ENCODE peak calls at places on chromosomes 16 and 17, in four cellular contexts. D, Q, I and F are unnamed samples. For H3K4me1, the result is how much of the 10 kb centered on the place peaks cover.

GRCh38 chr16:52547001-52547833 is at the start of gene TOX3:
- DNase-seq in D (no peak), Q (no peak), I (no peak), F (no peak)

GRCh38 chr16:89693289-89693731 is 6.8 kb downstream of the CDK10 start:
- DNase-seq in D (no peak), Q (no peak), I (no peak), F (no peak)

GRCh38 chr16:62363451-62363850 is 327.2 kb upstream of the CDH8 start:
- DNase-seq in D (peak), Q (no peak), I (no peak), F (no peak)

GRCh38 chr17:17739388-17740066 is 58.3 kb downstream of the RAI1 start:
- DNase-seq in D (no peak), Q (no peak), I (peak), F (no peak)

GRCh38 chr16:55765161-55765560 is 67.7 kb downstream of the CES1 start:
- DNase-seq in D (no peak), Q (no peak), I (no peak), F (no peak)

GRCh38 chr16:90019201-90019542 is at the start of gene DBNDD1:
- DNase-seq in D (no peak), Q (no peak), I (no peak), F (no peak)

GRCh38 chr16:57708168-57708567 is 13.6 kb downstream of the DRC7 start:
- DNase-seq in D (no peak), Q (no peak), I (no peak), F (no peak)

GRCh38 chr16:10866196-10866976 is 10.6 kb upstream of the CIITA start:
- DNase-seq in D (no peak), Q (no peak), I (no peak), F (no peak)

GRCh38 chr16:73510852-73511251 is 462.9 kb upstream of the ZFHX3 start:
- DNase-seq in D (no peak), Q (no peak), I (no peak), F (no peak)

GRCh38 chr17:77568540-77568939 is 390.0 kb upstream of the TNRC6C start:
- DNase-seq in D (no peak), Q (no peak), I (no peak), F (no peak)

GRCh38 chr17:47879028-47879585 is 16.9 kb upstream of the SP2 start:
- DNase-seq in D (no peak), Q (no peak), I (peak), F (no peak)

GRCh38 chr17:69228576-69228975 is at the start of gene ABCA10:
- DNase-seq in D (no peak), Q (no peak), I (no peak), F (no peak)

GRCh38 chr16:83059237-83059636 is 432.5 kb downstream of the CDH13 start:
- DNase-seq in D (no peak), Q (no peak), I (no peak), F (no peak)

GRCh38 chr16:14641877-14642276 is 9.1 kb downstream of the BFAR start:
- DNase-seq in D (no peak), Q (no peak), I (no peak), F (no peak)

GRCh38 chr16:50040028-50040427 is 15.0 kb downstream of the CNEP1R1 start:
- DNase-seq in D (no peak), Q (peak), I (no peak), F (no peak)

GRCh38 chr17:80986816-80987480 is 4.7 kb upstream of the CHMP6 start:
- DNase-seq in D (no peak), Q (no peak), I (no peak), F (no peak)

DNA sequence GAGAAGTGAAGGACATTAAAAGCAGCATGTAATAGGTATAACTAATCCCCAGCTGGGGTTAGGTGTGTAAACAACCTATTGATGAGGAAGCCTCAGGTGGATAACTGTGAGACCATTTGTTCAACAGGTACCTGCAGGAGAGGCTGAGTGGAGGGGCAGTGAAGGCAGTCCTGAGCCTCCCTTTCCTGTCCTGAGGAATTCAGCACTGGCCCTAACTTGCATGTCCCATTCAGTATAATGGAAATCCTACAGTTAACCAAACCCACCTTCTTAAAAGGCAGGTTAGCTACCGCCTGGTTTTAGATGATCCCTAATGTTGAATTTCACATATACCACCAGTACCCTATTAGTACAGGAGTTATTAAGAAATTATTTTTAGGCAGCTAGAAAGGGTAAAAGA is 225.9 kb upstream of the GOT2 start:
- DNase-seq in D (no peak), Q (no peak), I (no peak), F (no peak)
- TF ChIP-seq GABPA in D (no peak), Q (no peak), I (no peak), F (no peak)

GRCh38 chr17:78893684-78894083 is 9.3 kb downstream of the CEP295NL start:
- DNase-seq in D (no peak), Q (no peak), I (no peak), F (no peak)
- H3K4me1 ChIP-seq in D (under half), Q (under half), I (under half), F (under half)

DNA sequence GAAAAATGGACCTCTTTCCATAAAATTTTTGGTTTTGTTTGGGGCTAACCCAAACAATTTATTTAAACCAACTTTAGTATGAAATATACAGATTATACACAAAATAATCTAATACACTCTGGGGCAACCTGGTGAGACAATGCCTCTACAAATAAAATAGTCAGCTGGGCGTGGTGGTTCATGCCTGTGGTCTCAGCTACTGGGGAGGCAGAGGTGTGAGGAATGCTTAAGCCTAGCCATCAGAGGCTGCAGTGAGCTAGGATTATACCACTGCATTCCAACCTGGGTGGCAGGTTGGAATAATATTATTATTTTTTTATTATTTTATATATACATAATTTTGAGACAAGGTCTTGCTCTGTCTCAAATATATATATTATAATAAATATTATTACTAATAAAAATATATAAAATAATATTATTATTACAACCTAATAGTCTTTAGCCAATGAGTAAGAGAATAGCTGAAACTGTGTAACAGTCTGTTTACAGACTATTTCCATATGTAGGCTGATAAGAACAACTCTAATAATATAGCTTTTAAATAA is 50.5 kb downstream of the GLG1 start:
- DNase-seq in D (no peak), Q (no peak), I (no peak), F (no peak)
- TF ChIP-seq KDM1A in D (no peak), Q (no peak), I (no peak), F (no peak)

DNA sequence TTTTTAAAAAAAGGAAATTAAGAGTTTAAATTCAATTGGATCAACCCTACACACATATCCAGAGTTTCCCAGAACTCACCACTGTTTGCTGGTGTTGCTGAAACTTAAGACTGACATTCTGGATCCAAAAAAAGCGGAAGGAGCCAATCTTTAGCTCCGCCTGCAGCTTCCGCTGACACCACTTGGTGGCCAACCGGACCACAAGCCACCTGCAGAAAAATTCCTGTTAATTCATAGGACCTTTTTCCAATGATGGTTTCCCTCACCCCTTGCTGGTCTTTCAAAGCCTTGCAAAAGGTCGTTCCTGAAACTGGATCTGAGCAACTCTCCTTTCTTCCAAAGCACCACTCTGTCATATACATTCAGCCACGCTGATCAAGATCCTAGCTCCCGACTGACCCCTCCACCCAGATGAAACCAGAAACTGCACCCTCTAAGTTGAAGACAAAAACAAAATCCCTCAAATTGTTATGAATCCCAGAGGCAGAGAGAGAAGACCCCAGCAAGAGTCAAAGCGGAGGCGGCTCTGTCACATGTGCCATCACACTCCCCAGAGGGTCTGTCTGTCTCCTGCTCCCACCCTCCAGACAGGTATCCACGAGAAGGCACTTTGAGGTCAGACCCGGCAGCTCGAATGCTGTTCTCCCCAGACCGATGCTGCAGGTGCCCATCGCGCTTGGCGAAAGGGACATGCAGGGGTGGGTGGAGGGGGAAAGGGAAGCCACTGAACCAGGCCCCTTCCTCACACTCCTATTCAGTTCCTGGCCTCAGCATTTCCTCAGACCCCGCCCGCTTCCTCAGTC is 778 bp downstream of the BLTP2 start:
- DNase-seq in D (no peak), Q (peak), I (peak), F (no peak)
- TF ChIP-seq GABPA in D (no peak), Q (peak), I (peak), F (peak)

DNA sequence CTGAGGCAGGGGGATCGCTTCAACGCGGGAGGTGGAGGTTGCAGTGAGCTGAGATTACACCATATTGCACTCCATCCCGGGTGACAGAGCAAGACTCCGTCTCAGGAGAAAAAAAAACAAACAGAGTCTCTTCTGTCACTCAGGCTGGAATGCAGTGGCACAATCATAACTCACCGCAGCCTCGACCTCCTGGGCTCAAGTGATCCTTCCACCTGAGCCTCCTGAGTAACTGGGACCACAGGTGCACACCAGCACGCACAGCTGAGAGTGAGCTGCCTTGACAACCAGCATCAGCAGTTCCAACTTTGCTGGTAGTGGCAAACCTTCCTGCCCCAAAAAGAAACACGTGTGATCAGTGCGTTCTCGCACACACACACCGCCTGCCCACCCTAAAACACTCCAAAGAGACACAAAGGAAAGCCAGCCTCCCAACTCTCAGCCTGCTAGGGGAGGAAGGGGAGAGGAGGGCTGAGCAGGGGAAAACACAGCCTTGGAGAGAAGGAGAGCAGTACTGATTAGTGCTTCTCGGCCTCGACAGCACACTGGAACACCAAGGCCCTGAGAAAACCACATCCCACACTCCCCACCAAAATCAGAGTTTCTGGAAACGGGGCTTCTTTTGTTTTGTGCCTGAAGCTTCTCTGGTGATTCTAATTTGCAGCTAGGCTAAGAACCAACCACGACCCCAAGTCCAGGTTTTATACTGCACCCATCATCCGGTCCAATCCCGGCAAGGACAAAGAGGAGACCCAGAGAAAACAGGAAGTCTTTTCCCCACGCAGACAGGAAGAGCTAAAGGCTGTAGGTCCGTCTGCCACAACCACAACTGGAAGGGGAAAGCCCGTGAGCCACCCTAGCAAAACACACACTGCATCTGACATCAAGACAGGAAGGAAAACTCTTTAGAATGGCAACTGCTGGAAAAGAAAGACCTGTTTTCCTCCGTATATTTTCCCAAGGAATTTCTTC is 28.8 kb downstream of the ZCCHC14 start:
- DNase-seq in D (no peak), Q (peak), I (peak), F (no peak)
- H3K4me1 ChIP-seq in D (under half), Q (half or more), I (under half), F (under half)

GRCh38 chr16:48831081-48831722 is 221.2 kb upstream of the N4BP1 start:
- DNase-seq in D (no peak), Q (peak), I (peak), F (no peak)
- TF ChIP-seq KDM1A in D (no peak), Q (no peak), I (no peak), F (no peak)

DNA sequence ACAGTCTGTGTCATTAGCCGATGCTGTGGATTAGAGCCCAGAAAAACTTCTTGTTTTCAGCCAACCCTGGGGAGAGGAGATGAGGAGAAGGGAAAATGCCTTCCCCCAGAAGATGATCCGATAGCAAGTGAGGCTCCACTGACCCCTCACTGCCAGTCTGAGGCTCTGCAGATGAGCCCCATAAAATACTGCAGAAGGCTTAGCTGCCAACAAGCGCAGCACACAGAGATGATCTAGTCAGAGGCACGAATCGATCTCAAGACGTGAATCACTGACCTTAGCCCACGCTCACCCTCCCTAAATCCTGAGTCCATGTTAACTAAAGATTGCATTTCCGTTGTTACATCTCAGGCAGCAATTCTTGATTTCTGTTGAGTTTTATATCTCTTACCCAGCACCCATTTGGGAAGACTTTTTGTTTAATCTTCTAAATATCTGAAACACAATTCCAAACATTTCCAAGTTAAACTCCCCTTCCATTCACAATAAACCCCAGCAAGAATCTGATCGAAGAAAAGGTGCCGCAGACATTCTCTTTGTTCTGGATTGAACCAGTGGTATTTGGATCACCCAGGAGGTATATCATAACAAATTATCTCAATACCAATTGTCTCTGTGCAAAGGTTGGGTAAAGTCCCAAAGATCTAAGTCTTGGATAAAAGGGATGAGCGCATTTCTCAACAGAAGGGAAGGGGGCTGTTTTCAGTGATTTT is 31.3 kb downstream of the SALL1 start:
- DNase-seq in D (no peak), Q (peak), I (no peak), F (no peak)
- TF ChIP-seq GABPA in D (no peak), Q (no peak), I (no peak), F (no peak)

GRCh38 chr17:50048146-50048720 is 7.7 kb upstream of the ITGA3 start:
- DNase-seq in D (no peak), Q (no peak), I (no peak), F (no peak)
- H3K4me1 ChIP-seq in D (under half), Q (under half), I (under half), F (under half)